ENCODE peak calls at places on chromosomes 4 and X, in eight cellular contexts. I is neural progenitor cell, K is endothelial cell of umbilical vein, L is GM23248, N is HepG2, B is fibroblast of lung, A is IMR-90, D is MM.1S. U is an unnamed sample.

GRCh38 chr4:58275856-58276255 is 1165.7 kb upstream of the IGFBP7 start:
- DNase-seq in I (no peak), K (no peak), L (no peak), N (no peak), B (no peak), A (no peak), D (no peak), U (no peak)

GRCh38 chr4:52713456-52713937 is 37.7 kb downstream of the ERVMER34-1 start:
- DNase-seq in I (peak), K (peak), L (no peak), N (peak), B (peak), A (peak), D (peak), U (no peak)

GRCh38 chr4:104020641-104021040 is 300.9 kb upstream of the TACR3 start:
- DNase-seq in I (no peak), K (no peak), L (no peak), N (no peak), B (no peak), A (no peak), D (no peak), U (no peak)

GRCh38 chrX:30794497-30794896 is 94.6 kb downstream of the TAB3 start:
- DNase-seq in I (no peak), K (no peak), L (no peak), N (no peak), B (no peak), A (no peak), D (no peak), U (no peak)

GRCh38 chr4:6360385-6360784 is 90.7 kb downstream of the WFS1 start:
- DNase-seq in I (peak), K (no peak), L (peak), N (no peak), B (peak), A (no peak), D (no peak), U (no peak)

GRCh38 chr4:140238353-140239041 is 84.5 kb upstream of the MAML3 start:
- DNase-seq in I (peak), K (peak), L (peak), N (no peak), B (peak), A (peak), D (no peak), U (no peak)

GRCh38 chr4:8228319-8229250 is 29.5 kb downstream of the SH3TC1 start:
- DNase-seq in I (peak), K (peak), L (peak), N (no peak), B (peak), A (peak), D (peak), U (no peak)

GRCh38 chrX:47577424-47577823 is 4.8 kb upstream of the TIMP1 start:
- DNase-seq in I (no peak), K (no peak), L (no peak), N (no peak), B (no peak), A (no peak), D (no peak), U (no peak)

GRCh38 chr4:23373269-23373668 is 516.6 kb downstream of the PPARGC1A start:
- DNase-seq in I (no peak), K (no peak), L (no peak), N (no peak), B (peak), A (peak), D (no peak), U (no peak)

GRCh38 chr4:76307670-76308014 is 1.1 kb downstream of the STBD1 start:
- DNase-seq in I (no peak), K (no peak), L (peak), N (no peak), B (no peak), A (no peak), D (peak), U (no peak)

GRCh38 chr4:105966046-105966445 is 70.8 kb downstream of the NPNT start:
- DNase-seq in I (no peak), K (peak), L (peak), N (no peak), B (peak), A (peak), D (no peak), U (no peak)

GRCh38 chr4:72974694-72975487 is 94.6 kb downstream of the COX18 start:
- DNase-seq in I (no peak), K (peak), L (peak), N (no peak), B (peak), A (peak), D (no peak), U (no peak)

GRCh38 chr4:152094851-152095700 is 334.3 kb upstream of the GATB start:
- DNase-seq in I (no peak), K (no peak), L (peak), N (no peak), B (peak), A (peak), D (no peak), U (no peak)

GRCh38 chrX:147602297-147602696 is 309.4 kb upstream of the FMR1 start:
- DNase-seq in I (peak), K (no peak), L (peak), N (no peak), B (no peak), A (no peak), D (no peak), U (no peak)

GRCh38 chr4:1609901-1610790 is 74.0 kb downstream of the FAM53A start:
- DNase-seq in I (no peak), K (no peak), L (no peak), N (no peak), B (no peak), A (no peak), D (no peak), U (no peak)

GRCh38 chr4:10007436-10007740 is 13.9 kb downstream of the SLC2A9 start:
- DNase-seq in I (no peak), K (no peak), L (no peak), N (no peak), B (no peak), A (no peak), D (no peak), U (no peak)

GRCh38 chrX:38375888-38376287 is 23.5 kb downstream of the OTC start:
- DNase-seq in I (peak), K (peak), L (peak), N (no peak), B (no peak), A (no peak), D (peak), U (peak)

GRCh38 chr4:79298027-79298426 is 27.8 kb downstream of the NAA11 start:
- DNase-seq in I (no peak), K (no peak), L (no peak), N (peak), B (no peak), A (no peak), D (no peak), U (no peak)

GRCh38 chrX:1164322-1165288 is 47.8 kb downstream of the CRLF2 start:
- DNase-seq in I (peak), K (no peak), L (peak), N (no peak), B (no peak), A (no peak), D (peak), U (no peak)

GRCh38 chr4:149345424-149345823 is 470.2 kb downstream of the IQCM start:
- DNase-seq in I (no peak), K (no peak), L (peak), N (no peak), B (no peak), A (no peak), D (no peak), U (no peak)

GRCh38 chr4:37188100-37188499 is 56.4 kb upstream of the NWD2 start:
- DNase-seq in I (peak), K (no peak), L (no peak), N (peak), B (no peak), A (no peak), D (peak), U (peak)

GRCh38 chr4:145937021-145937861 is 1.4 kb downstream of the ZNF827 start:
- DNase-seq in I (peak), K (peak), L (peak), N (no peak), B (peak), A (peak), D (peak), U (no peak)

GRCh38 chrX:106917830-106918500 is 2.2 kb upstream of the CLDN2 start:
- DNase-seq in I (no peak), K (peak), L (peak), N (no peak), B (peak), A (peak), D (no peak), U (peak)

GRCh38 chr4:52588771-52589591 is 70.1 kb downstream of the USP46 start:
- DNase-seq in I (no peak), K (peak), L (peak), N (no peak), B (peak), A (peak), D (no peak), U (no peak)

GRCh38 chrX:44843318-44843702 is 511 bp upstream of the DUSP21 start:
- DNase-seq in I (no peak), K (no peak), L (peak), N (no peak), B (no peak), A (no peak), D (no peak), U (no peak)

GRCh38 chrX:35890699-35891098 is 28.8 kb upstream of the CFAP47 start:
- DNase-seq in I (peak), K (no peak), L (peak), N (peak), B (peak), A (peak), D (peak), U (no peak)

GRCh38 chrX:111585337-111585736 is 73.9 kb downstream of the SERTM2 start:
- DNase-seq in I (peak), K (no peak), L (no peak), N (no peak), B (no peak), A (no peak), D (no peak), U (no peak)

GRCh38 chrX:124346877-124347241 is 496 bp downstream of the SH2D1A start:
- DNase-seq in I (no peak), K (no peak), L (no peak), N (no peak), B (no peak), A (no peak), D (no peak), U (no peak)

GRCh38 chr4:128844931-128845330 is 35.4 kb downstream of the JADE1 start:
- DNase-seq in I (no peak), K (no peak), L (no peak), N (peak), B (no peak), A (no peak), D (no peak), U (no peak)

GRCh38 chrX:48631376-48632090 is 34.2 kb downstream of the WDR13 start:
- DNase-seq in I (peak), K (peak), L (peak), N (peak), B (peak), A (peak), D (peak), U (peak)

GRCh38 chrX:84188320-84188834 is 378 bp upstream of the RPS6KA6 start:
- DNase-seq in I (peak), K (peak), L (peak), N (no peak), B (peak), A (peak), D (peak), U (no peak)

GRCh38 chrX:129653985-129654651 is 638 bp downstream of the APLN start:
- DNase-seq in I (no peak), K (no peak), L (peak), N (no peak), B (peak), A (no peak), D (peak), U (no peak)

GRCh38 chr4:188903995-188904394 is 764.8 kb downstream of the TRIML1 start:
- DNase-seq in I (no peak), K (no peak), L (no peak), N (no peak), B (no peak), A (peak), D (no peak), U (no peak)

GRCh38 chrX:44344687-44345086 is 1.2 kb upstream of the EFHC2 start:
- DNase-seq in I (no peak), K (no peak), L (no peak), N (no peak), B (no peak), A (no peak), D (peak), U (no peak)

DNA sequence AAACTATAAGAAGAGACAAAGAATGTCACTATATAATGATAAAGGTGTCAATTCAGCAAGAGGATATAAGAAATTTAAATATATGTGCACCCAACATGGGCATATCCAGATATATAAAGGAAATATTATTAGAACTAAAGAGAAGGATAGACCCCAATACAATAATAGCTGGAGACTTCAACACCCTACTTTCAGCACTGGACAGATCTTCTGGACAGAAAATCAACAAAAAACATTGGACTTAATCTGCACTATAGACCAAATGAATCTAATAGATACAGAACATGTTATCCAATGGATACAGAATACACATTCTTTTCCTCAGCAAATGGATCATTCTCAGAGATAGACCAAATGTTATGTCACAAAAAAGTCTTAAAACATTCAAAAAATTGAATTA is 327.7 kb downstream of the PPP1R2C start:
- DNase-seq in I (no peak), K (no peak), L (no peak), N (no peak), B (no peak), A (no peak), D (no peak), U (no peak)
- H2AFZ ChIP-seq in I (no peak), K (no peak), L (no peak), N (no peak), B (no peak), A (no peak), D (no peak), U (no peak)

DNA sequence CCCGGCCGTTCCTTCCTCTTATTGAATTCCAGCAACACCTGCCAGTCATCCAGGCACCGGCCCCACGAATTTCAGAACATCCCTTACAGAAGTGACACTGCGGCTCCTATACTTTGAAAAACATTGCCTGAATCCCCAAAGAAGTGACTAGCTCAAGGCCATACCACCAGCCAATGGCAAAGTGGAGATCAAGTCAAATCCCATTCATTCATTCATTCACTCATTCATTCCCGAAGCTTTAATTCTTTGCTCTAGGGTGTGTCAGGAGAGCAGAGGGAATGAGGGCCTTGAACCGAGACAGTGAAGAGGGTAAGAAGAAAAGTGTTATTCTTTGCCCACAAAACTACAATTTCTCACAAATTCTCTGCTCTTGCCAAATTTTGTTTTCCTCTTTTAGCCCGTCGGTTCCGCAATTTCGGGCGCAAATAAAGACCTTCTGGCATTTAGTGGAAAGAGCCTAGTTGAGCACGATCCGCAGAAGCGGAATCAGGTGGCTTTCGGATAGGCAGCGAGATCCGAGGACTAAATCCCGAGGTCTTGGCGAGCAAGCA is 825 bp upstream of the HMGB3 start:
- DNase-seq in I (no peak), K (no peak), L (peak), N (no peak), B (no peak), A (no peak), D (no peak), U (no peak)
- H3K4me2 ChIP-seq in I (peak), K (peak), L (peak), N (peak), B (peak), A (peak), D (peak), U (peak)

DNA sequence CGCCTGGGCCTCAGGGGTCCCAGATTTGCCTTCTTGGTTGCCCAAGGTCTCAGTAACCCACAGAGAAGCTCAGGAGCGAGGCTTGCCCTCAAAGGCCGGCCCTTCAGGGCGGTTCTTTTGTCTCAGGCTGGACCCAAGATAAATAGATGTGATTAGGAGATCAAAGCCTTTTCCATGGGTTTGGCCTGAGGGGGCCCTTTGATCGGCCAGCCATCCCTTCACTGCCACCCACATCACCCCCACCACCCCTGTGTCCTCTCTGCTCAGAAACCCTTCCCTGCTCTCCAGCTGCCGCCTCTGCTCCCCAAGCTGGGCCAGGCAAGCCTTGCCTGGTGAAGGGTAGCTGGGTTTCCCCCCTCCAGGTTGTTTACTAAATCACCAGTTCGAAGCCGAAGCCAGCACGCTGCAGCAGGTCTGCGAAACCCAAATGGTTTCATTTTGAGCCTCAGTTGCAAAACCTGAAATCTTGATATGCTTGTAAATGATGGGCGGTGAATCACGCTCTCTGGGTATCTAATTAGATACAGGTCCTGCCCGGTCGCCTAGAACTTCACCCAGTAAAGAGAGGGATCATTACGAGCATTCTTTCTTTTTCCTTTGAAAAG is 202.6 kb upstream of the BCOR start:
- DNase-seq in I (peak), K (no peak), L (no peak), N (peak), B (no peak), A (no peak), D (no peak), U (no peak)
- H2AFZ ChIP-seq in I (no peak), K (no peak), L (no peak), N (no peak), B (no peak), A (no peak), D (no peak), U (no peak)

GRCh38 chr4:89800527-89801103 is 36.3 kb downstream of the SNCA start:
- DNase-seq in I (peak), K (peak), L (no peak), N (no peak), B (peak), A (peak), D (no peak), U (no peak)

GRCh38 chr4:89797117-89797516 is 39.8 kb downstream of the SNCA start:
- DNase-seq in I (no peak), K (peak), L (peak), N (no peak), B (peak), A (peak), D (no peak), U (no peak)

GRCh38 chr4:89803036-89803435 is 33.9 kb downstream of the SNCA start:
- DNase-seq in I (no peak), K (no peak), L (no peak), N (no peak), B (no peak), A (no peak), D (no peak), U (no peak)

GRCh38 chr4:89800012-89800516 is 36.9 kb downstream of the SNCA start:
- DNase-seq in I (no peak), K (peak), L (peak), N (no peak), B (peak), A (peak), D (no peak), U (no peak)

GRCh38 chr4:89799071-89799470 is 37.9 kb downstream of the SNCA start:
- DNase-seq in I (no peak), K (peak), L (no peak), N (no peak), B (peak), A (no peak), D (no peak), U (no peak)
- H3K4me2 ChIP-seq in I (no peak), K (peak), L (no peak), N (no peak), B (no peak), A (no peak), D (no peak), U (no peak)

U was measured in HCT116.